ENCODE peak calls at places on chromosome 14, in ten cellular contexts. One of them, this sample, is unnamed.

GRCh38 chr14:103708750-103709187 is 6.5 kb downstream of the XRCC3 start:
- DNase-seq in lung: no peak
- DNase-seq in OCI-LY7: no peak
- DNase-seq in AG04449: no peak
- DNase-seq in GM20000: no peak
- DNase-seq in mammary epithelial cell: no peak
- DNase-seq in neural progenitor cell: no peak
- DNase-seq in left lung: no peak
- DNase-seq in bronchial epithelial cell: no peak
- DNase-seq in HFFc6: no peak
- DNase-seq in this sample: no peak

GRCh38 chr14:39034481-39035296 is 68.3 kb downstream of the SEC23A start:
- DNase-seq in GM20000: no peak
- DNase-seq in AG04449: no peak
- DNase-seq in left lung: no peak
- DNase-seq in mammary epithelial cell: no peak
- DNase-seq in OCI-LY7: no peak
- DNase-seq in HFFc6: no peak
- DNase-seq in lung: no peak
- DNase-seq in bronchial epithelial cell: peak
- DNase-seq in neural progenitor cell: peak
- DNase-seq in this sample: no peak

GRCh38 chr14:80004871-80005270 is 206.4 kb downstream of the DIO2 start:
- DNase-seq in mammary epithelial cell: no peak
- DNase-seq in neural progenitor cell: no peak
- DNase-seq in OCI-LY7: no peak
- DNase-seq in lung: no peak
- DNase-seq in HFFc6: no peak
- DNase-seq in AG04449: no peak
- DNase-seq in bronchial epithelial cell: no peak
- DNase-seq in left lung: no peak
- DNase-seq in GM20000: no peak
- DNase-seq in this sample: no peak

GRCh38 chr14:91870001-91870400 is 2.7 kb upstream of the TC2N start:
- DNase-seq in OCI-LY7: no peak
- DNase-seq in AG04449: no peak
- DNase-seq in HFFc6: no peak
- DNase-seq in mammary epithelial cell: peak
- DNase-seq in neural progenitor cell: no peak
- DNase-seq in left lung: no peak
- DNase-seq in lung: no peak
- DNase-seq in GM20000: no peak
- DNase-seq in bronchial epithelial cell: peak
- DNase-seq in this sample: no peak

GRCh38 chr14:101357559-101358319 is 203.6 kb upstream of the DIO3 start:
- DNase-seq in bronchial epithelial cell: no peak
- DNase-seq in neural progenitor cell: no peak
- DNase-seq in mammary epithelial cell: no peak
- DNase-seq in OCI-LY7: peak
- DNase-seq in AG04449: no peak
- DNase-seq in HFFc6: no peak
- DNase-seq in GM20000: no peak
- DNase-seq in lung: no peak
- DNase-seq in left lung: no peak
- DNase-seq in this sample: peak

GRCh38 chr14:34462132-34462893 is at the start of gene SPTSSA:
- DNase-seq in lung: peak
- DNase-seq in mammary epithelial cell: peak
- DNase-seq in neural progenitor cell: peak
- DNase-seq in HFFc6: peak
- DNase-seq in bronchial epithelial cell: peak
- DNase-seq in left lung: peak
- DNase-seq in GM20000: peak
- DNase-seq in OCI-LY7: peak
- DNase-seq in AG04449: no peak
- DNase-seq in this sample: peak

GRCh38 chr14:90295870-90296516 is 35.7 kb downstream of the NRDE2 start:
- DNase-seq in OCI-LY7: no peak
- DNase-seq in HFFc6: no peak
- DNase-seq in neural progenitor cell: no peak
- DNase-seq in lung: no peak
- DNase-seq in bronchial epithelial cell: no peak
- DNase-seq in AG04449: no peak
- DNase-seq in mammary epithelial cell: no peak
- DNase-seq in left lung: no peak
- DNase-seq in GM20000: no peak
- DNase-seq in this sample: no peak

GRCh38 chr14:90546767-90547166 is 149.9 kb downstream of the CALM1 start:
- DNase-seq in neural progenitor cell: no peak
- DNase-seq in bronchial epithelial cell: no peak
- DNase-seq in AG04449: no peak
- DNase-seq in left lung: no peak
- DNase-seq in OCI-LY7: no peak
- DNase-seq in mammary epithelial cell: no peak
- DNase-seq in lung: no peak
- DNase-seq in GM20000: no peak
- DNase-seq in HFFc6: no peak
- DNase-seq in this sample: no peak

GRCh38 chr14:85319998-85320397 is 209.9 kb upstream of the FLRT2 start:
- DNase-seq in lung: no peak
- DNase-seq in mammary epithelial cell: peak
- DNase-seq in OCI-LY7: no peak
- DNase-seq in bronchial epithelial cell: peak
- DNase-seq in neural progenitor cell: no peak
- DNase-seq in HFFc6: peak
- DNase-seq in AG04449: no peak
- DNase-seq in GM20000: no peak
- DNase-seq in left lung: no peak
- DNase-seq in this sample: no peak

GRCh38 chr14:78335531-78335930 is 165.4 kb downstream of the NRXN3 start:
- DNase-seq in OCI-LY7: no peak
- DNase-seq in HFFc6: no peak
- DNase-seq in bronchial epithelial cell: no peak
- DNase-seq in mammary epithelial cell: no peak
- DNase-seq in GM20000: no peak
- DNase-seq in AG04449: no peak
- DNase-seq in left lung: no peak
- DNase-seq in lung: no peak
- DNase-seq in neural progenitor cell: no peak
- DNase-seq in this sample: no peak

GRCh38 chr14:37824936-37825698 is 229.7 kb downstream of the TTC6 start:
- DNase-seq in lung: no peak
- DNase-seq in left lung: no peak
- DNase-seq in bronchial epithelial cell: no peak
- DNase-seq in mammary epithelial cell: no peak
- DNase-seq in HFFc6: no peak
- DNase-seq in GM20000: no peak
- DNase-seq in OCI-LY7: no peak
- DNase-seq in neural progenitor cell: no peak
- DNase-seq in AG04449: no peak
- DNase-seq in this sample: no peak

GRCh38 chr14:38549549-38549948 is 293.7 kb upstream of the CLEC14A start:
- DNase-seq in bronchial epithelial cell: no peak
- DNase-seq in GM20000: no peak
- DNase-seq in HFFc6: no peak
- DNase-seq in mammary epithelial cell: no peak
- DNase-seq in AG04449: no peak
- DNase-seq in lung: no peak
- DNase-seq in OCI-LY7: no peak
- DNase-seq in neural progenitor cell: no peak
- DNase-seq in left lung: no peak
- DNase-seq in this sample: no peak

GRCh38 chr14:93042968-93043940 is 72.5 kb downstream of the ITPK1 start:
- DNase-seq in lung: peak
- DNase-seq in AG04449: no peak
- DNase-seq in HFFc6: peak
- DNase-seq in left lung: peak
- DNase-seq in GM20000: peak
- DNase-seq in neural progenitor cell: no peak
- DNase-seq in bronchial epithelial cell: peak
- DNase-seq in OCI-LY7: no peak
- DNase-seq in mammary epithelial cell: peak
- DNase-seq in this sample: no peak

GRCh38 chr14:104223101-104223809 is 84.9 kb downstream of the KIF26A start:
- DNase-seq in OCI-LY7: no peak
- DNase-seq in bronchial epithelial cell: no peak
- DNase-seq in mammary epithelial cell: no peak
- DNase-seq in HFFc6: no peak
- DNase-seq in GM20000: no peak
- DNase-seq in left lung: peak
- DNase-seq in neural progenitor cell: no peak
- DNase-seq in AG04449: no peak
- DNase-seq in lung: no peak
- DNase-seq in this sample: no peak

GRCh38 chr14:94623422-94623809 is 11.2 kb downstream of the SERPINA3 start:
- DNase-seq in OCI-LY7: no peak
- DNase-seq in AG04449: no peak
- DNase-seq in HFFc6: no peak
- DNase-seq in GM20000: no peak
- DNase-seq in mammary epithelial cell: no peak
- DNase-seq in bronchial epithelial cell: no peak
- DNase-seq in left lung: no peak
- DNase-seq in neural progenitor cell: no peak
- DNase-seq in lung: no peak
- DNase-seq in this sample: no peak

GRCh38 chr14:100872241-100872640 is 31.3 kb downstream of the RTL1 start:
- DNase-seq in GM20000: no peak
- DNase-seq in left lung: no peak
- DNase-seq in neural progenitor cell: no peak
- DNase-seq in OCI-LY7: no peak
- DNase-seq in lung: no peak
- DNase-seq in bronchial epithelial cell: peak
- DNase-seq in mammary epithelial cell: no peak
- DNase-seq in HFFc6: peak
- DNase-seq in AG04449: no peak
- DNase-seq in this sample: no peak

GRCh38 chr14:91244501-91244901 is at the start of gene GPR68:
- DNase-seq in neural progenitor cell: peak
- DNase-seq in mammary epithelial cell: no peak
- DNase-seq in left lung: peak
- DNase-seq in HFFc6: peak
- DNase-seq in OCI-LY7: peak
- DNase-seq in lung: no peak
- DNase-seq in GM20000: no peak
- DNase-seq in AG04449: peak
- DNase-seq in bronchial epithelial cell: no peak
- DNase-seq in this sample: no peak

GRCh38 chr14:64997108-64997794 is 10.6 kb downstream of the FNTB start:
- DNase-seq in OCI-LY7: no peak
- DNase-seq in bronchial epithelial cell: peak
- DNase-seq in lung: no peak
- DNase-seq in AG04449: no peak
- DNase-seq in neural progenitor cell: peak
- DNase-seq in mammary epithelial cell: peak
- DNase-seq in HFFc6: no peak
- DNase-seq in GM20000: no peak
- DNase-seq in left lung: no peak
- DNase-seq in this sample: no peak

GRCh38 chr14:88437659-88438058 is 52.2 kb downstream of the SPATA7 start:
- DNase-seq in bronchial epithelial cell: peak
- DNase-seq in GM20000: no peak
- DNase-seq in mammary epithelial cell: no peak
- DNase-seq in lung: no peak
- DNase-seq in AG04449: no peak
- DNase-seq in left lung: no peak
- DNase-seq in OCI-LY7: no peak
- DNase-seq in neural progenitor cell: peak
- DNase-seq in HFFc6: no peak
- DNase-seq in this sample: no peak
- TF ChIP-seq CTCF in bronchial epithelial cell: peak
- TF ChIP-seq CTCF in GM20000: no peak
- TF ChIP-seq CTCF in mammary epithelial cell: peak
- TF ChIP-seq CTCF in lung: no peak
- TF ChIP-seq CTCF in AG04449: peak
- TF ChIP-seq CTCF in left lung: no peak
- TF ChIP-seq CTCF in OCI-LY7: peak
- TF ChIP-seq CTCF in neural progenitor cell: peak
- TF ChIP-seq CTCF in HFFc6: peak
- TF ChIP-seq CTCF in this sample: no peak

DNA sequence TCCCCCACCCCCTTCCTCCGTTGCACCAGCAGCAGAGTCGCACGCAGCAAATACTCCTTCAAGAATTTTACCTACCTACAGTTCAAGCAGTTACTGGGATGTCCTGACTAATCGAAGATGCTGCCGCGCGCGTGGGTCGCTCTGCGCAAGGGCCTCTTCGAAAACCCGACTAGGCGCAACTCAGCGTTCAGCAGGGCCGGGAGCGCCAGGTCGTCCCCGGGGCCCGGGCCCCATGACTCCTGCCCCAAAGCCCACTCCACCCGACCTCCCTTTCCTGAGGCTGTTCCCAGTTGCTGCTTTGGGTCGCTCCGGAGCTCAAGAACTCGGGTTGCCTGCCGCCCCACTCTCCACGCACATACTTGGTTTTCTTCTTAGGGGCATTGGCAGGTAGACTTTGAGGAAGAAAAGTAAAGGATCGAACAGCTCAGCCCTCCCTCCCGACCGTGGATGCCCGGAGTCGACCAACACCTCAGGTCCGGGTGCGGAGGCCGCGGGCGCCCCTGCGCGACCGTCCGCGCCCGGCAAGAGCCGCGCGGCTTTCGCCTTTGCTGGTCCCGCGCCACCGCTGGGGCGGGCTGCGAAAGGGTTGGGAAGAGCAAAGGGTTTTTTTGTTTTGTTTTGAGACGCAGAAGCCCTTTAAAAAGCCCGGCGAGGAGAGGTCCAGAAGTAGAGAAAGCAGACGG is 1.9 kb downstream of the BMP4 start:
- DNase-seq in bronchial epithelial cell: no peak
- DNase-seq in mammary epithelial cell: peak
- DNase-seq in neural progenitor cell: peak
- DNase-seq in HFFc6: no peak
- DNase-seq in GM20000: peak
- DNase-seq in AG04449: no peak
- DNase-seq in left lung: peak
- DNase-seq in OCI-LY7: no peak
- DNase-seq in lung: no peak
- DNase-seq in this sample: no peak
- TF ChIP-seq CTCF in bronchial epithelial cell: peak
- TF ChIP-seq CTCF in mammary epithelial cell: peak
- TF ChIP-seq CTCF in neural progenitor cell: no peak
- TF ChIP-seq CTCF in HFFc6: no peak
- TF ChIP-seq CTCF in GM20000: no peak
- TF ChIP-seq CTCF in AG04449: no peak
- TF ChIP-seq CTCF in left lung: no peak
- TF ChIP-seq CTCF in OCI-LY7: no peak
- TF ChIP-seq CTCF in lung: no peak
- TF ChIP-seq CTCF in this sample: no peak

GRCh38 chr14:59020382-59020781 is 168.1 kb upstream of the DAAM1 start:
- DNase-seq in left lung: no peak
- DNase-seq in neural progenitor cell: peak
- DNase-seq in OCI-LY7: peak
- DNase-seq in lung: no peak
- DNase-seq in AG04449: no peak
- DNase-seq in mammary epithelial cell: peak
- DNase-seq in HFFc6: peak
- DNase-seq in GM20000: no peak
- DNase-seq in bronchial epithelial cell: peak
- DNase-seq in this sample: no peak
- TF ChIP-seq CTCF in left lung: peak
- TF ChIP-seq CTCF in neural progenitor cell: peak
- TF ChIP-seq CTCF in OCI-LY7: peak
- TF ChIP-seq CTCF in lung: no peak
- TF ChIP-seq CTCF in AG04449: peak
- TF ChIP-seq CTCF in mammary epithelial cell: peak
- TF ChIP-seq CTCF in HFFc6: peak
- TF ChIP-seq CTCF in GM20000: no peak
- TF ChIP-seq CTCF in bronchial epithelial cell: peak
- TF ChIP-seq CTCF in this sample: peak

GRCh38 chr14:95895720-95896119 is 19.1 kb downstream of the TUNAR start:
- DNase-seq in mammary epithelial cell: no peak
- DNase-seq in OCI-LY7: peak
- DNase-seq in bronchial epithelial cell: no peak
- DNase-seq in left lung: no peak
- DNase-seq in lung: no peak
- DNase-seq in GM20000: no peak
- DNase-seq in AG04449: no peak
- DNase-seq in HFFc6: no peak
- DNase-seq in neural progenitor cell: peak
- DNase-seq in this sample: no peak
- TF ChIP-seq CTCF in mammary epithelial cell: peak
- TF ChIP-seq CTCF in OCI-LY7: peak
- TF ChIP-seq CTCF in bronchial epithelial cell: peak
- TF ChIP-seq CTCF in left lung: no peak
- TF ChIP-seq CTCF in lung: no peak
- TF ChIP-seq CTCF in GM20000: peak
- TF ChIP-seq CTCF in AG04449: peak
- TF ChIP-seq CTCF in HFFc6: peak
- TF ChIP-seq CTCF in neural progenitor cell: peak
- TF ChIP-seq CTCF in this sample: peak

This sample was measured in type B pancreatic cell.